ENCODE peak calls at places on chromosome 22, in seven cellular contexts. One of them, this sample, is unnamed. For H3K9me3 and H3K4me1, the result is how much of the 10 kb centered on the place peaks cover.

GRCh38 chr22:40070701-40071100 is 75.9 kb downstream of the FAM83F start:
- DNase-seq in H1: no peak
- DNase-seq in colonic mucosa: no peak
- DNase-seq in IMR-90: no peak
- DNase-seq in endothelial cell of umbilical vein: no peak
- DNase-seq in mammary epithelial cell: no peak
- DNase-seq in fibroblast of lung: no peak
- DNase-seq in this sample: peak

GRCh38 chr22:31271485-31271884 is 20.8 kb downstream of the PIK3IP1 start:
- DNase-seq in H1: no peak
- DNase-seq in colonic mucosa: no peak
- DNase-seq in IMR-90: no peak
- DNase-seq in endothelial cell of umbilical vein: no peak
- DNase-seq in mammary epithelial cell: no peak
- DNase-seq in fibroblast of lung: no peak
- DNase-seq in this sample: no peak

GRCh38 chr22:31618057-31618456 is 44.0 kb downstream of the PISD start:
- DNase-seq in H1: no peak
- DNase-seq in colonic mucosa: peak
- DNase-seq in IMR-90: no peak
- DNase-seq in endothelial cell of umbilical vein: no peak
- DNase-seq in mammary epithelial cell: no peak
- DNase-seq in fibroblast of lung: no peak
- DNase-seq in this sample: no peak

GRCh38 chr22:29626497-29627195 is 23.2 kb downstream of the NF2 start:
- DNase-seq in H1: no peak
- DNase-seq in colonic mucosa: no peak
- DNase-seq in IMR-90: peak
- DNase-seq in endothelial cell of umbilical vein: no peak
- DNase-seq in mammary epithelial cell: peak
- DNase-seq in fibroblast of lung: peak
- DNase-seq in this sample: peak

GRCh38 chr22:29266564-29267461 is 968 bp downstream of the RHBDD3 start:
- DNase-seq in H1: no peak
- DNase-seq in colonic mucosa: no peak
- DNase-seq in IMR-90: peak
- DNase-seq in endothelial cell of umbilical vein: peak
- DNase-seq in mammary epithelial cell: peak
- DNase-seq in fibroblast of lung: no peak
- DNase-seq in this sample: peak

GRCh38 chr22:50253046-50253580 is 2.0 kb upstream of the HDAC10 start:
- DNase-seq in H1: no peak
- DNase-seq in colonic mucosa: no peak
- DNase-seq in IMR-90: no peak
- DNase-seq in endothelial cell of umbilical vein: no peak
- DNase-seq in mammary epithelial cell: no peak
- DNase-seq in fibroblast of lung: no peak
- DNase-seq in this sample: no peak

GRCh38 chr22:37211075-37211852 is 1.0 kb downstream of the SSTR3 start:
- DNase-seq in H1: no peak
- DNase-seq in colonic mucosa: no peak
- DNase-seq in IMR-90: no peak
- DNase-seq in endothelial cell of umbilical vein: no peak
- DNase-seq in mammary epithelial cell: no peak
- DNase-seq in fibroblast of lung: no peak
- DNase-seq in this sample: no peak

GRCh38 chr22:21054046-21054713 is 8.4 kb downstream of the LRRC74B start:
- DNase-seq in H1: no peak
- DNase-seq in colonic mucosa: no peak
- DNase-seq in IMR-90: no peak
- DNase-seq in endothelial cell of umbilical vein: no peak
- DNase-seq in mammary epithelial cell: no peak
- DNase-seq in fibroblast of lung: no peak
- DNase-seq in this sample: no peak

GRCh38 chr22:21703684-21704316 is 31.8 kb downstream of the YPEL1 start:
- DNase-seq in H1: no peak
- DNase-seq in colonic mucosa: no peak
- DNase-seq in IMR-90: no peak
- DNase-seq in endothelial cell of umbilical vein: no peak
- DNase-seq in mammary epithelial cell: no peak
- DNase-seq in fibroblast of lung: no peak
- DNase-seq in this sample: no peak

GRCh38 chr22:23908561-23909205 is 14.5 kb downstream of the MIF start:
- DNase-seq in H1: no peak
- DNase-seq in colonic mucosa: peak
- DNase-seq in IMR-90: no peak
- DNase-seq in endothelial cell of umbilical vein: no peak
- DNase-seq in mammary epithelial cell: no peak
- DNase-seq in fibroblast of lung: no peak
- DNase-seq in this sample: no peak

GRCh38 chr22:29106839-29107238 is 34.0 kb downstream of the KREMEN1 start:
- DNase-seq in H1: no peak
- DNase-seq in colonic mucosa: no peak
- DNase-seq in IMR-90: no peak
- DNase-seq in endothelial cell of umbilical vein: peak
- DNase-seq in mammary epithelial cell: no peak
- DNase-seq in fibroblast of lung: no peak
- DNase-seq in this sample: no peak

GRCh38 chr22:30245985-30246901 is at the start of gene LIF:
- DNase-seq in H1: no peak
- DNase-seq in colonic mucosa: peak
- DNase-seq in IMR-90: peak
- DNase-seq in endothelial cell of umbilical vein: peak
- DNase-seq in mammary epithelial cell: peak
- DNase-seq in fibroblast of lung: peak
- DNase-seq in this sample: peak

GRCh38 chr22:31829505-31829904 is 75.7 kb downstream of the DEPDC5 start:
- DNase-seq in H1: no peak
- DNase-seq in colonic mucosa: no peak
- DNase-seq in IMR-90: peak
- DNase-seq in endothelial cell of umbilical vein: peak
- DNase-seq in mammary epithelial cell: peak
- DNase-seq in fibroblast of lung: peak
- DNase-seq in this sample: peak

GRCh38 chr22:31344369-31345330 is 1.5 kb downstream of the PATZ1 start:
- DNase-seq in H1: no peak
- DNase-seq in colonic mucosa: peak
- DNase-seq in IMR-90: peak
- DNase-seq in endothelial cell of umbilical vein: peak
- DNase-seq in mammary epithelial cell: no peak
- DNase-seq in fibroblast of lung: peak
- DNase-seq in this sample: peak

GRCh38 chr22:36790648-36791047 is 14.7 kb upstream of the IFT27 start:
- DNase-seq in H1: no peak
- DNase-seq in colonic mucosa: no peak
- DNase-seq in IMR-90: no peak
- DNase-seq in endothelial cell of umbilical vein: no peak
- DNase-seq in mammary epithelial cell: no peak
- DNase-seq in fibroblast of lung: no peak
- DNase-seq in this sample: no peak

GRCh38 chr22:29456211-29456671 is 17.9 kb downstream of the RFPL1 start:
- DNase-seq in H1: no peak
- DNase-seq in colonic mucosa: no peak
- DNase-seq in IMR-90: peak
- DNase-seq in endothelial cell of umbilical vein: no peak
- DNase-seq in mammary epithelial cell: no peak
- DNase-seq in fibroblast of lung: no peak
- DNase-seq in this sample: no peak

GRCh38 chr22:17243524-17243923 is 24.3 kb upstream of the ADA2 start:
- DNase-seq in H1: no peak
- DNase-seq in colonic mucosa: no peak
- DNase-seq in IMR-90: no peak
- DNase-seq in endothelial cell of umbilical vein: no peak
- DNase-seq in mammary epithelial cell: peak
- DNase-seq in fibroblast of lung: no peak
- DNase-seq in this sample: no peak

GRCh38 chr22:29799217-29799680 is 32.1 kb downstream of the UQCR10 start:
- DNase-seq in H1: no peak
- DNase-seq in colonic mucosa: peak
- DNase-seq in IMR-90: peak
- DNase-seq in endothelial cell of umbilical vein: peak
- DNase-seq in mammary epithelial cell: peak
- DNase-seq in fibroblast of lung: peak
- DNase-seq in this sample: peak

GRCh38 chr22:32378703-32379272 is 21.1 kb downstream of the RFPL3 start:
- DNase-seq in H1: no peak
- DNase-seq in colonic mucosa: peak
- DNase-seq in IMR-90: peak
- DNase-seq in endothelial cell of umbilical vein: peak
- DNase-seq in mammary epithelial cell: peak
- DNase-seq in fibroblast of lung: peak
- DNase-seq in this sample: peak

GRCh38 chr22:49903322-49904039 is 14.8 kb downstream of the ALG12 start:
- DNase-seq in H1: no peak
- DNase-seq in colonic mucosa: no peak
- DNase-seq in IMR-90: no peak
- DNase-seq in endothelial cell of umbilical vein: no peak
- DNase-seq in mammary epithelial cell: no peak
- DNase-seq in fibroblast of lung: no peak
- DNase-seq in this sample: no peak

GRCh38 chr22:17121235-17122195 is at the start of gene TMEM121B:
- DNase-seq in H1: peak
- DNase-seq in colonic mucosa: no peak
- DNase-seq in IMR-90: peak
- DNase-seq in endothelial cell of umbilical vein: peak
- DNase-seq in mammary epithelial cell: peak
- DNase-seq in fibroblast of lung: peak
- DNase-seq in this sample: peak

GRCh38 chr22:36155702-36156101 is 4.9 kb downstream of the APOL3 start:
- DNase-seq in H1: no peak
- DNase-seq in colonic mucosa: peak
- DNase-seq in IMR-90: no peak
- DNase-seq in endothelial cell of umbilical vein: peak
- DNase-seq in mammary epithelial cell: no peak
- DNase-seq in fibroblast of lung: peak
- DNase-seq in this sample: peak

GRCh38 chr22:30381250-30381649 is 6.0 kb downstream of the RNF215 start:
- DNase-seq in H1: no peak
- DNase-seq in colonic mucosa: no peak
- DNase-seq in IMR-90: no peak
- DNase-seq in endothelial cell of umbilical vein: no peak
- DNase-seq in mammary epithelial cell: no peak
- DNase-seq in fibroblast of lung: no peak
- DNase-seq in this sample: no peak

GRCh38 chr22:25840883-25841282 is 98.9 kb downstream of the MYO18B start:
- DNase-seq in H1: no peak
- DNase-seq in colonic mucosa: no peak
- DNase-seq in IMR-90: no peak
- DNase-seq in endothelial cell of umbilical vein: no peak
- DNase-seq in mammary epithelial cell: no peak
- DNase-seq in fibroblast of lung: no peak
- DNase-seq in this sample: no peak

GRCh38 chr22:48624401-48624800 is 1203.3 kb downstream of the BRD1 start:
- DNase-seq in H1: no peak
- DNase-seq in colonic mucosa: no peak
- DNase-seq in IMR-90: no peak
- DNase-seq in endothelial cell of umbilical vein: no peak
- DNase-seq in mammary epithelial cell: no peak
- DNase-seq in fibroblast of lung: no peak
- DNase-seq in this sample: no peak
- H3K9me3 ChIP-seq in H1: under half
- H3K9me3 ChIP-seq in colonic mucosa: under half
- H3K9me3 ChIP-seq in IMR-90: under half
- H3K9me3 ChIP-seq in endothelial cell of umbilical vein: under half
- H3K9me3 ChIP-seq in mammary epithelial cell: half or more
- H3K9me3 ChIP-seq in fibroblast of lung: under half
- H3K9me3 ChIP-seq in this sample: under half

GRCh38 chr22:45928726-45929359 is 48.1 kb downstream of the WNT7B start:
- DNase-seq in H1: no peak
- DNase-seq in colonic mucosa: no peak
- DNase-seq in IMR-90: no peak
- DNase-seq in endothelial cell of umbilical vein: no peak
- DNase-seq in mammary epithelial cell: no peak
- DNase-seq in fibroblast of lung: no peak
- DNase-seq in this sample: no peak

GRCh38 chr22:45923812-45924211 is 53.1 kb downstream of the WNT7B start:
- DNase-seq in H1: no peak
- DNase-seq in colonic mucosa: no peak
- DNase-seq in IMR-90: no peak
- DNase-seq in endothelial cell of umbilical vein: no peak
- DNase-seq in mammary epithelial cell: no peak
- DNase-seq in fibroblast of lung: no peak
- DNase-seq in this sample: no peak

GRCh38 chr22:45927059-45927458 is 49.9 kb downstream of the WNT7B start:
- DNase-seq in H1: no peak
- DNase-seq in colonic mucosa: no peak
- DNase-seq in IMR-90: no peak
- DNase-seq in endothelial cell of umbilical vein: no peak
- DNase-seq in mammary epithelial cell: no peak
- DNase-seq in fibroblast of lung: no peak
- DNase-seq in this sample: no peak

GRCh38 chr22:45923212-45923611 is 53.8 kb downstream of the WNT7B start:
- DNase-seq in H1: no peak
- DNase-seq in colonic mucosa: no peak
- DNase-seq in IMR-90: no peak
- DNase-seq in endothelial cell of umbilical vein: no peak
- DNase-seq in mammary epithelial cell: no peak
- DNase-seq in fibroblast of lung: no peak
- DNase-seq in this sample: no peak

DNA sequence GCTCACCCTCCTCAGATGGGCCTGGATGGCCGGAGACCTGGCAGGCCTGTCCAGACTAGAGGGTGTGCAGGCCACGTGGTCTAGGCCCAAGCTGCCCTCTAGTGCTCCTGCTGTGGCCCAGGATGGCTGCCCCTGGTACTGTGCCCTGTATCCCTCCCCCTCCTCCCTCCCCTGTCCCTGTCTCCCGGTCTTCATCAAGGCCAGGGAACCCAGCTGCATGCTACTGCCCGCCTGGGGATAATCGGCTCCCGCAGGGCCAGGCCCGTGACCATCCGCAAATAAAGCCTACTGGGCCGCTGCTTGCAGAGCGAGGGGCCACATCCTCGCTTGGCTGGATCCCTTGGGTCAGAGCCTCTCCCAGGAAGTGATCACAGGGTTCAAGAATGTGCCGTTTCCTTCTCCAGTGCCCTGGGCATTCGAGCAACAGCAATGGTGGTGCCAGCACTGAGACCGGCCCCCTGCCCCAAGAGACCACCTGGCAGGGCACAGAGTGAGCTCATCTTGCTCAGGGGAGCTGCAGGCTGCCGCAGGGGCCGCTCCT is 51.1 kb downstream of the WNT7B start:
- DNase-seq in H1: no peak
- DNase-seq in colonic mucosa: no peak
- DNase-seq in IMR-90: no peak
- DNase-seq in endothelial cell of umbilical vein: no peak
- DNase-seq in mammary epithelial cell: no peak
- DNase-seq in fibroblast of lung: no peak
- DNase-seq in this sample: no peak
- H3K9ac ChIP-seq in H1: no peak
- H3K9ac ChIP-seq in colonic mucosa: no peak
- H3K9ac ChIP-seq in IMR-90: no peak
- H3K9ac ChIP-seq in endothelial cell of umbilical vein: no peak
- H3K9ac ChIP-seq in mammary epithelial cell: no peak
- H3K9ac ChIP-seq in fibroblast of lung: no peak
- H3K9ac ChIP-seq in this sample: no peak

GRCh38 chr22:38751422-38752346 is 4.1 kb downstream of the SUN2 start:
- DNase-seq in H1: no peak
- DNase-seq in colonic mucosa: peak
- DNase-seq in IMR-90: no peak
- DNase-seq in endothelial cell of umbilical vein: no peak
- DNase-seq in mammary epithelial cell: peak
- DNase-seq in fibroblast of lung: no peak
- DNase-seq in this sample: no peak
- H3K4me1 ChIP-seq in H1: under half
- H3K4me1 ChIP-seq in colonic mucosa: under half
- H3K4me1 ChIP-seq in IMR-90: under half
- H3K4me1 ChIP-seq in endothelial cell of umbilical vein: under half
- H3K4me1 ChIP-seq in mammary epithelial cell: half or more
- H3K4me1 ChIP-seq in fibroblast of lung: under half
- H3K4me1 ChIP-seq in this sample: under half

GRCh38 chr22:47543447-47543846 is 781.0 kb downstream of the TBC1D22A start:
- DNase-seq in H1: no peak
- DNase-seq in colonic mucosa: no peak
- DNase-seq in IMR-90: no peak
- DNase-seq in endothelial cell of umbilical vein: no peak
- DNase-seq in mammary epithelial cell: no peak
- DNase-seq in fibroblast of lung: no peak
- DNase-seq in this sample: no peak
- H3K9me3 ChIP-seq in H1: half or more
- H3K9me3 ChIP-seq in colonic mucosa: under half
- H3K9me3 ChIP-seq in IMR-90: under half
- H3K9me3 ChIP-seq in endothelial cell of umbilical vein: under half
- H3K9me3 ChIP-seq in mammary epithelial cell: under half
- H3K9me3 ChIP-seq in fibroblast of lung: under half
- H3K9me3 ChIP-seq in this sample: under half